ENCODE peak calls at places on chromosomes 4 and X, in four cellular contexts. One of them, this sample, is unnamed.

GRCh38 chr4:22356996-22357596 is 158.8 kb downstream of the ADGRA3 start:
- DNase-seq in EL: peak; percentile 10
- DNase-seq in pons: peak; percentile 20
- DNase-seq in occipital lobe: no peak
- DNase-seq in this sample: no peak

GRCh38 chrX:29617276-29617675 is 598.1 kb upstream of the MAGEB2 start:
- DNase-seq in EL: peak; percentile 2
- DNase-seq in pons: no peak
- DNase-seq in occipital lobe: no peak
- DNase-seq in this sample: no peak

GRCh38 chr4:143626134-143626859 is 74.2 kb downstream of the FREM3 start:
- DNase-seq in EL: no peak
- DNase-seq in pons: no peak
- DNase-seq in occipital lobe: no peak
- DNase-seq in this sample: no peak

GRCh38 chr4:108533245-108533844 is 87.0 kb upstream of the RPL34 start:
- DNase-seq in EL: no peak
- DNase-seq in pons: no peak
- DNase-seq in occipital lobe: no peak
- DNase-seq in this sample: no peak

GRCh38 chrX:23386726-23387125 is 52.1 kb downstream of the PTCHD1 start:
- DNase-seq in EL: no peak
- DNase-seq in pons: no peak
- DNase-seq in occipital lobe: no peak
- DNase-seq in this sample: no peak

GRCh38 chrX:103918050-103918449 is 44.4 kb upstream of the TMSB15B start:
- DNase-seq in EL: peak; percentile 79
- DNase-seq in pons: peak; percentile 55
- DNase-seq in occipital lobe: peak; percentile 32
- DNase-seq in this sample: peak; percentile 53

GRCh38 chr4:103754844-103755243 is 35.1 kb upstream of the TACR3 start:
- DNase-seq in EL: no peak
- DNase-seq in pons: no peak
- DNase-seq in occipital lobe: no peak
- DNase-seq in this sample: no peak

GRCh38 chr4:4260185-4260751 is 12.2 kb upstream of the TMEM128 start:
- DNase-seq in EL: peak; percentile 64
- DNase-seq in pons: peak; percentile 24
- DNase-seq in occipital lobe: no peak
- DNase-seq in this sample: no peak

GRCh38 chrX:3177851-3178250 is 136.6 kb downstream of the ARSF start:
- DNase-seq in EL: peak; percentile 64
- DNase-seq in pons: no peak
- DNase-seq in occipital lobe: no peak
- DNase-seq in this sample: no peak

GRCh38 chr4:179709961-179710624 is 2267.9 kb upstream of the AGA start:
- DNase-seq in EL: no peak
- DNase-seq in pons: no peak
- DNase-seq in occipital lobe: no peak
- DNase-seq in this sample: no peak

GRCh38 chr4:119099227-119099910 is 36.3 kb upstream of the MYOZ2 start:
- DNase-seq in EL: peak; percentile 85
- DNase-seq in pons: no peak
- DNase-seq in occipital lobe: no peak
- DNase-seq in this sample: no peak

GRCh38 chr4:27490315-27490714 is 629.7 kb downstream of the STIM2 start:
- DNase-seq in EL: no peak
- DNase-seq in pons: no peak
- DNase-seq in occipital lobe: no peak
- DNase-seq in this sample: no peak

GRCh38 chrX:57817302-57817701 is 93.0 kb downstream of the ZXDA start:
- DNase-seq in EL: no peak
- DNase-seq in pons: no peak
- DNase-seq in occipital lobe: no peak
- DNase-seq in this sample: no peak

GRCh38 chr4:15031197-15031596 is 28.9 kb downstream of the CPEB2 start:
- DNase-seq in EL: no peak
- DNase-seq in pons: no peak
- DNase-seq in occipital lobe: no peak
- DNase-seq in this sample: no peak

GRCh38 chr4:113162089-113162488 is 112.6 kb downstream of the ANK2 start:
- DNase-seq in EL: no peak
- DNase-seq in pons: no peak
- DNase-seq in occipital lobe: no peak
- DNase-seq in this sample: no peak

GRCh38 chr4:80811413-80811812 is 219.1 kb upstream of the BMP3 start:
- DNase-seq in EL: no peak
- DNase-seq in pons: no peak
- DNase-seq in occipital lobe: no peak
- DNase-seq in this sample: no peak

GRCh38 chr4:124631760-124632159 is 80.8 kb downstream of the ANKRD50 start:
- DNase-seq in EL: peak; percentile 97
- DNase-seq in pons: no peak
- DNase-seq in occipital lobe: no peak
- DNase-seq in this sample: no peak

GRCh38 chr4:99652596-99653436 is 4.8 kb downstream of the C4orf54 start:
- DNase-seq in EL: no peak
- DNase-seq in pons: no peak
- DNase-seq in occipital lobe: no peak
- DNase-seq in this sample: no peak

GRCh38 chr4:165540206-165540865 is 161.5 kb downstream of the CPE start:
- DNase-seq in EL: no peak
- DNase-seq in pons: no peak
- DNase-seq in occipital lobe: no peak
- DNase-seq in this sample: no peak

GRCh38 chrX:53421772-53422090 is 723 bp downstream of the SMC1A start:
- DNase-seq in EL: no peak
- DNase-seq in pons: no peak
- DNase-seq in occipital lobe: no peak
- DNase-seq in this sample: no peak

GRCh38 chr4:80540785-80541469 is 205.4 kb downstream of the CFAP299 start:
- DNase-seq in EL: no peak
- DNase-seq in pons: no peak
- DNase-seq in occipital lobe: no peak
- DNase-seq in this sample: no peak

GRCh38 chr4:95288552-95288951 is 260.2 kb downstream of the UNC5C start:
- DNase-seq in EL: no peak
- DNase-seq in pons: no peak
- DNase-seq in occipital lobe: no peak
- DNase-seq in this sample: no peak

GRCh38 chr4:156137971-156138581 is 184.4 kb upstream of the CTSO start:
- DNase-seq in EL: no peak
- DNase-seq in pons: no peak
- DNase-seq in occipital lobe: peak; percentile 33
- DNase-seq in this sample: no peak

GRCh38 chr4:78669453-78669852 is 106.7 kb upstream of the BMP2K start:
- DNase-seq in EL: no peak
- DNase-seq in pons: no peak
- DNase-seq in occipital lobe: no peak
- DNase-seq in this sample: no peak

GRCh38 chr4:151882072-151882803 is 121.4 kb upstream of the GATB start:
- DNase-seq in EL: no peak
- DNase-seq in pons: no peak
- DNase-seq in occipital lobe: no peak
- DNase-seq in this sample: no peak

GRCh38 chr4:185109736-185110135 is 33.3 kb upstream of the SLC25A4 start:
- DNase-seq in EL: no peak
- DNase-seq in pons: no peak
- DNase-seq in occipital lobe: no peak
- DNase-seq in this sample: no peak

GRCh38 chr4:53651142-53651720 is 59.9 kb upstream of the LNX1 start:
- DNase-seq in EL: no peak
- DNase-seq in pons: no peak
- DNase-seq in occipital lobe: no peak
- DNase-seq in this sample: no peak

GRCh38 chr4:82284475-82284857 is 89.3 kb downstream of the HNRNPD start:
- DNase-seq in EL: no peak
- DNase-seq in pons: no peak
- DNase-seq in occipital lobe: no peak
- DNase-seq in this sample: peak; percentile 4

GRCh38 chrX:135330709-135331108 is 21.4 kb downstream of the ETDC start:
- DNase-seq in EL: no peak
- DNase-seq in pons: no peak
- DNase-seq in occipital lobe: no peak
- DNase-seq in this sample: no peak

GRCh38 chr4:158810487-158811215 is 41.8 kb downstream of the FNIP2 start:
- DNase-seq in EL: peak; percentile 93
- DNase-seq in pons: no peak
- DNase-seq in occipital lobe: no peak
- DNase-seq in this sample: no peak

GRCh38 chrX:152819732-152820131 is 10.8 kb downstream of the CETN2 start:
- DNase-seq in EL: peak; percentile 52
- DNase-seq in pons: no peak
- DNase-seq in occipital lobe: no peak
- DNase-seq in this sample: no peak

This sample was measured in neural crest cell.